ENCODE peak calls at places on chromosomes 4 and X, in ten cellular contexts. L is breast epithelium; V is adrenal gland; O is tibial artery; U is prostate gland; Y is spleen; B is aorta; A is hepatocyte; R is CD8-positive, alpha-beta memory T cell; G is OCI-LY7. W is an unnamed sample. For H3K4me1, the result is how much of the 10 kb centered on the place peaks cover.

GRCh38 chr4:89754531-89754930 is 82.4 kb downstream of the SNCA start:
- DNase-seq in O (no peak), A (no peak), U (no peak), L (no peak), R (no peak), V (no peak), G (no peak), B (no peak), Y (no peak), W (no peak)

GRCh38 chrX:118627084-118627758 is 100.2 kb upstream of the IL13RA1 start:
- DNase-seq in G (peak), Y (no peak), O (no peak), R (no peak), B (no peak), V (no peak), A (no peak), L (no peak), U (no peak), W (no peak)

GRCh38 chr4:40194602-40195161 is 2.1 kb upstream of the RHOH start:
- DNase-seq in B (no peak), Y (no peak), O (no peak), U (no peak), V (no peak), A (peak), L (no peak), G (peak), R (peak), W (peak)

GRCh38 chrX:149267878-149268813 is 237.0 kb downstream of the IDS start:
- DNase-seq in B (no peak), R (no peak), L (no peak), Y (no peak), G (no peak), V (no peak), O (no peak), A (no peak), U (no peak), W (no peak)

GRCh38 chr4:182973421-182974340 is 56.5 kb upstream of the DCTD start:
- DNase-seq in L (no peak), O (no peak), U (no peak), R (no peak), G (no peak), A (no peak), Y (no peak), B (no peak), V (no peak), W (no peak)

GRCh38 chr4:62816566-62816965 is 1592.7 kb downstream of the TECRL start:
- DNase-seq in B (no peak), V (no peak), Y (no peak), A (no peak), R (no peak), U (no peak), G (no peak), O (no peak), L (no peak), W (no peak)

GRCh38 chr4:105550641-105551040 is 1.8 kb upstream of the ARHGEF38 start:
- DNase-seq in O (no peak), U (no peak), L (no peak), G (no peak), B (no peak), Y (no peak), R (no peak), A (no peak), V (no peak), W (no peak)

GRCh38 chr4:46503739-46504138 is 113.8 kb upstream of the GABRA2 start:
- DNase-seq in A (no peak), U (no peak), L (no peak), Y (no peak), R (no peak), O (no peak), B (no peak), G (no peak), V (no peak), W (no peak)

GRCh38 chr4:112277220-112277619 is 8.5 kb downstream of the TIFA start:
- DNase-seq in O (no peak), R (no peak), B (no peak), G (no peak), L (no peak), A (no peak), V (no peak), U (peak), Y (no peak), W (no peak)

GRCh38 chr4:119559044-119559647 is 69.5 kb downstream of the PDE5A start:
- DNase-seq in G (peak), V (no peak), Y (no peak), A (peak), R (no peak), U (no peak), O (no peak), B (no peak), L (no peak), W (peak)

GRCh38 chr4:148845609-148846008 is 403.4 kb upstream of the NR3C2 start:
- DNase-seq in V (no peak), Y (no peak), U (no peak), O (no peak), R (no peak), L (no peak), B (no peak), G (no peak), A (no peak), W (no peak)

GRCh38 chr4:4860381-4860802 is 927 bp downstream of the MSX1 start:
- DNase-seq in V (no peak), B (no peak), U (no peak), Y (no peak), R (no peak), A (peak), O (no peak), L (no peak), G (no peak), W (no peak)

GRCh38 chrX:24777660-24778059 is 83.9 kb downstream of the POLA1 start:
- DNase-seq in Y (no peak), L (no peak), G (peak), U (no peak), A (no peak), V (no peak), R (no peak), O (no peak), B (no peak), W (no peak)

GRCh38 chr4:165489786-165490185 is 111.0 kb downstream of the CPE start:
- DNase-seq in L (no peak), V (no peak), R (no peak), A (no peak), U (no peak), G (no peak), B (no peak), Y (no peak), O (no peak), W (no peak)

GRCh38 chr4:70471897-70472296 is at the start of gene MUC7:
- DNase-seq in U (no peak), G (no peak), B (no peak), O (no peak), V (no peak), R (no peak), Y (no peak), L (no peak), A (no peak), W (no peak)

GRCh38 chrX:20432048-20432447 is 165.3 kb upstream of the RPS6KA3 start:
- DNase-seq in V (no peak), L (no peak), Y (no peak), O (no peak), R (no peak), G (no peak), U (no peak), B (no peak), A (no peak), W (no peak)

GRCh38 chr4:184343400-184344177 is 125.9 kb upstream of the ENPP6 start:
- DNase-seq in B (peak), R (peak), Y (peak), V (peak), O (peak), G (peak), L (peak), U (peak), A (peak), W (peak)

GRCh38 chr4:1756079-1756478 is 34.8 kb downstream of the TACC3 start:
- DNase-seq in R (no peak), G (no peak), U (no peak), A (no peak), V (no peak), L (no peak), B (no peak), O (no peak), Y (no peak), W (no peak)

DNA sequence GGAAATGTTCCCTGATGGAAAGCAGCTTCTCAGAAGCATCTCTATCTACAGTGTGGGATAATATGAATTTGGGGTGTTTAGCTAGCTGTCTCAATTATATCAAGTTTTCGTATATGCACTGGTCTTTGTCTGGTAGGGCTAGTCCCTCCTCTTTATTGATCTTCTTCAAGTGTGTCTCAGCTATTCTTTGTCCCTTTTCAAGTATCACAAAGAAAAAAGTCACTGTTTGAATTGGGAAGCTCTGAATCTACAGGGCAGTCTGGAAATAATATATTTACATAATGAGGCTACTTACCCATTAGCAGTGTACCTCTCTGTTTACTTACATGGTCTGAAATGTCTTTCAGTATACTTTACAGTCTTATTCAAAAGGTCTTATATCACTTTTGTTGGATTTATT is 526.0 kb downstream of the IL1RAPL1 start:
- DNase-seq in B (no peak), A (no peak), U (no peak), V (no peak), G (no peak), R (no peak), Y (no peak), O (no peak), L (no peak), W (no peak)
- H3K4me1 ChIP-seq in B (under half), A (under half), U (under half), V (under half), G (under half), R (under half), Y (under half), O (under half), L (under half), W (under half)

GRCh38 chr4:76208005-76208765 is 5.4 kb downstream of the SCARB2 start:
- DNase-seq in U (peak), B (peak), O (peak), A (peak), Y (peak), G (no peak), R (no peak), V (peak), L (peak), W (no peak)

GRCh38 chr4:76203541-76203940 is 10.1 kb downstream of the SCARB2 start:
- DNase-seq in L (no peak), U (no peak), B (no peak), Y (no peak), A (no peak), R (no peak), G (no peak), V (no peak), O (no peak), W (no peak)

GRCh38 chr4:76209876-76210275 is 3.7 kb downstream of the SCARB2 start:
- DNase-seq in G (no peak), U (no peak), R (no peak), A (no peak), V (no peak), Y (no peak), B (no peak), L (no peak), O (no peak), W (no peak)

GRCh38 chr4:76204936-76205335 is 8.7 kb downstream of the SCARB2 start:
- DNase-seq in B (no peak), R (no peak), A (no peak), O (no peak), V (no peak), U (no peak), Y (no peak), G (no peak), L (no peak), W (no peak)

DNA sequence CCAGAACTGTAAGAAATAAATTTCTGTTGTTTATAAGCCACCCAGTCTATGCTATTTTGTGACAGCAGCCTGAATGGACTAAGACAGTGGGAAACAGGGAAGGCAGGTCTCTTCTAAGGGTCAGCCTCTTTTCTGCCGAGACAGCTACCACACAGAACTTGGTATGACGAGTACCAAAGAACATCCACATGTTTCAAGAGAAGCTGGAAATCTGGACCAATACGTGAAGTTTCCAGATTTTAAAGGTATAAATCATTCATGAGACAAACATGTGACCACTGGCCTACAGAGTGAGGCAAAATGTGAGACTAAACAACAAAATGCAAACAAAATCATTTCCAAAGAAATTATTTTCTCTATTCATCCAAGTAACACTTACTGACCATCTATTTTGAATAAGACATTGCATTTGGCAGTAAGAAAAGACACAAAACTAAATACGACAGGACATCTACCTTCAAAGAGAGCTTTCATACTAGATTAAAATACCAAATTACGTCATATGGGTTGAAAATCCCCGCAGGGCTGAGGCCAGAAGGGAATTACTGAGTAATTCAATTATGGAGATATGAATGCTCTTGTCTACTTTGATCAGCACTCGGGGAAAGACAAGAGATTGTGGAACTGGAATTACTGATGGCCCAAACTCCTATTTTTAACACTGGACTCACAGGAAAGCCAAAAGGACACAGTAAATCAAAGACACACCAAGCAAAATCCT is 7.2 kb downstream of the SCARB2 start:
- DNase-seq in L (no peak), Y (no peak), G (no peak), U (no peak), V (no peak), B (no peak), R (no peak), A (no peak), O (no peak), W (no peak)
- H3K4me1 ChIP-seq in L (under half), Y (under half), G (under half), U (under half), V (half or more), B (under half), R (under half), A (under half), O (half or more), W (under half)

DNA sequence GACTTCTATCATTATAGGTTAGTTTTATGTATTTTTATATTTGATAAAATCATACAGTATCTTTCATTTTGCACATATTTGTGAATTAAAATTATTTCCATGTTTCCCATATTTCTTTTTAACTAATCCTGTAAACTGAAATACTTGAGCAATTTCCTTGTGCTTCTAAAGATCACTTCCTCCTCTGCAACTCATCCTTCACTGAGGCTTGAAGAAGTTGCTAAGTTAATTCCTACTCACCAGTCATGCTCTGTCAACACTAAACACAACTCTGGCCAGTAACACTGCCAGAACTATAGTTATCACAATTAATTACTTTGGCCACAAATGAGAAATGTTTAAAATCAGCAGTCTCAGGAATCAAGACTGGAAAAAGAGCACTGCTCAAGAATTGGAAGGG is 6.7 kb downstream of the SPATA4 start:
- DNase-seq in V (no peak), U (no peak), R (no peak), A (no peak), B (no peak), G (no peak), Y (no peak), O (no peak), L (no peak), W (no peak)
- H3K4me1 ChIP-seq in V (under half), U (under half), R (under half), A (under half), B (under half), G (under half), Y (under half), O (under half), L (under half), W (under half)

DNA sequence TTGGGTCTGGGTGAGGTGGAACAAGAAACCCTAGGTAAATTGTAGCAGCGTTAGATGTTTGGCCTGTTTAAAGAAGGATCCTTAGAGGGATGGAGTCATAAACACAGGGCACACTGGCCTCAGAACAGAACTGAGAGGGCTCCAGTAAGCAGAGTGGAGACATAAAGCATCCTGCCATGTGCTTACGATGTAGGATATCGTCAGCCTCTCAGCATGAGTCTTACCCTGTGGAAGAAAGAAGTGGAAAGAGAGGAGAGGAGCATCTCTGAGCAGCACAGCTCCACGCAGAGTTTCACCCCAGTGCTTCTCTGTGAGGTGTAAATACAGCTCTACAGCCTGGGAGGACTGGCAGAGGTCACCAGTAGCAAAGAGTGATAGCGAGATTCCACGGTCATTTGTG is 27.8 kb upstream of the SORBS2 start:
- DNase-seq in O (no peak), R (no peak), Y (no peak), U (no peak), B (no peak), G (no peak), V (no peak), L (no peak), A (peak), W (no peak)
- H3K4me1 ChIP-seq in O (under half), R (under half), Y (under half), U (under half), B (under half), G (under half), V (under half), L (under half), A (half or more), W (under half)

W was measured in CD4-positive, alpha-beta memory T cell.